ENCODE peak calls at places on chromosomes 16 and 17, in six cellular contexts. N is hepatic stellate cell; T is CD8-positive, alpha-beta T cell; U is aorta; X is CD4-positive, CD25-positive, alpha-beta regulatory T cell; L is GM10248. G is an unnamed sample.

GRCh38 chr16:10338426-10338825 is 47.4 kb upstream of the ATF7IP2 start:
- DNase-seq in N (no peak), T (no peak), U (no peak), X (no peak), L (no peak), G (no peak)

GRCh38 chr17:50689956-50690886 is 17.5 kb downstream of the ANKRD40 start:
- DNase-seq in N (no peak), T (no peak), U (no peak), X (no peak), L (no peak), G (no peak)

GRCh38 chr17:65698381-65699061 is 137.1 kb upstream of the AXIN2 start:
- DNase-seq in N (no peak), T (no peak), U (no peak), X (no peak), L (no peak), G (peak)

GRCh38 chr16:9955677-9956076 is 226.6 kb downstream of the GRIN2A start:
- DNase-seq in N (no peak), T (no peak), U (no peak), X (no peak), L (no peak), G (no peak)

GRCh38 chr16:89122322-89122831 is 28.7 kb downstream of the ACSF3 start:
- DNase-seq in N (no peak), T (peak), U (peak), X (peak), L (peak), G (no peak)

GRCh38 chr17:71361691-71362450 is 758.9 kb upstream of the SOX9 start:
- DNase-seq in N (peak), T (no peak), U (no peak), X (no peak), L (no peak), G (peak)

GRCh38 chr17:32508926-32509325 is 22.1 kb downstream of the CDK5R1 start:
- DNase-seq in N (no peak), T (no peak), U (no peak), X (no peak), L (no peak), G (no peak)

GRCh38 chr17:41653421-41654133 is 29.2 kb upstream of the KRT17 start:
- DNase-seq in N (no peak), T (no peak), U (no peak), X (no peak), L (no peak), G (no peak)

GRCh38 chr16:72278301-72278700 is 106.3 kb upstream of the PMFBP1 start:
- DNase-seq in N (no peak), T (no peak), U (no peak), X (no peak), L (no peak), G (no peak)

GRCh38 chr16:10226672-10227306 is 44.6 kb upstream of the GRIN2A start:
- DNase-seq in N (no peak), T (no peak), U (no peak), X (no peak), L (no peak), G (no peak)

G was measured in IMR-90.